ENCODE peak calls at places on chromosome 14, in seven cellular contexts. Z, Y, T, R, N, G and W are unnamed samples.

GRCh38 chr14:54455363-54455762 is 14.2 kb upstream of the CNIH1 start:
- DNase-seq in Z (no peak), Y (no peak), T (no peak), R (no peak), N (no peak), G (no peak), W (no peak)

GRCh38 chr14:68309631-68310030 is 483.2 kb downstream of the ZFP36L1 start:
- DNase-seq in Z (no peak), Y (no peak), T (no peak), R (no peak), N (no peak), G (no peak), W (no peak)

GRCh38 chr14:93903342-93904184 is 23.6 kb upstream of the FAM181A start:
- DNase-seq in Z (no peak), Y (peak), T (no peak), R (peak), N (no peak), G (no peak), W (no peak)

GRCh38 chr14:81454572-81455218 is 54.6 kb upstream of the STON2 start:
- DNase-seq in Z (no peak), Y (no peak), T (no peak), R (no peak), N (no peak), G (no peak), W (no peak)

GRCh38 chr14:69700609-69701008 is 66.3 kb upstream of the SRSF5 start:
- DNase-seq in Z (no peak), Y (no peak), T (no peak), R (no peak), N (no peak), G (no peak), W (no peak)

GRCh38 chr14:50775357-50775756 is 55.6 kb downstream of the NIN start:
- DNase-seq in Z (no peak), Y (no peak), T (no peak), R (no peak), N (peak), G (peak), W (no peak)

GRCh38 chr14:60648934-60649814 is at the start of gene SIX1:
- DNase-seq in Z (peak), Y (peak), T (peak), R (peak), N (peak), G (peak), W (peak)

GRCh38 chr14:78970677-78971076 is 800.5 kb downstream of the NRXN3 start:
- DNase-seq in Z (no peak), Y (no peak), T (no peak), R (no peak), N (no peak), G (no peak), W (no peak)

GRCh38 chr14:24430682-24431568 is 1.2 kb downstream of the KHNYN start:
- DNase-seq in Z (no peak), Y (no peak), T (peak), R (no peak), N (no peak), G (peak), W (no peak)

GRCh38 chr14:23172096-23172495 is 11.4 kb downstream of the SLC7A8 start:
- DNase-seq in Z (no peak), Y (no peak), T (no peak), R (no peak), N (no peak), G (no peak), W (no peak)

GRCh38 chr14:33287204-33287603 is 348.5 kb downstream of the NPAS3 start:
- DNase-seq in Z (no peak), Y (no peak), T (no peak), R (no peak), N (no peak), G (no peak), W (no peak)

GRCh38 chr14:77023001-77023996 is 5.2 kb downstream of the IRF2BPL start:
- DNase-seq in Z (peak), Y (no peak), T (no peak), R (no peak), N (no peak), G (no peak), W (no peak)

GRCh38 chr14:57533214-57533613 is 39.6 kb upstream of the CCDC198 start:
- DNase-seq in Z (no peak), Y (peak), T (peak), R (peak), N (no peak), G (no peak), W (no peak)

GRCh38 chr14:67541448-67542387 is 8.6 kb downstream of the PLEKHH1 start:
- DNase-seq in Z (no peak), Y (no peak), T (peak), R (peak), N (no peak), G (no peak), W (no peak)

GRCh38 chr14:51014625-51015024 is 70.3 kb upstream of the PYGL start:
- DNase-seq in Z (no peak), Y (no peak), T (no peak), R (no peak), N (no peak), G (no peak), W (no peak)

GRCh38 chr14:64639340-64639821 is 64.8 kb upstream of the PLEKHG3 start:
- DNase-seq in Z (no peak), Y (no peak), T (no peak), R (no peak), N (no peak), G (no peak), W (no peak)

GRCh38 chr14:69106451-69106850 is 46.5 kb downstream of the DCAF5 start:
- DNase-seq in Z (no peak), Y (no peak), T (no peak), R (no peak), N (no peak), G (no peak), W (no peak)

GRCh38 chr14:34872822-34873590 is 2.2 kb downstream of the BAZ1A start:
- DNase-seq in Z (no peak), Y (peak), T (peak), R (no peak), N (no peak), G (no peak), W (no peak)

GRCh38 chr14:95101736-95102677 is 55.3 kb downstream of the DICER1 start:
- DNase-seq in Z (no peak), Y (no peak), T (no peak), R (no peak), N (no peak), G (no peak), W (no peak)

GRCh38 chr14:61019537-61019936 is 38.5 kb downstream of the SLC38A6 start:
- DNase-seq in Z (no peak), Y (no peak), T (no peak), R (no peak), N (no peak), G (no peak), W (no peak)

GRCh38 chr14:94754391-94754942 is 15.4 kb downstream of the GSC start:
- DNase-seq in Z (no peak), Y (no peak), T (no peak), R (no peak), N (no peak), G (no peak), W (no peak)

GRCh38 chr14:91744068-91744480 is 12.2 kb upstream of the CATSPERB start:
- DNase-seq in Z (no peak), Y (no peak), T (no peak), R (no peak), N (no peak), G (no peak), W (no peak)

GRCh38 chr14:51653096-51653814 is 1.5 kb downstream of the FRMD6 start:
- DNase-seq in Z (no peak), Y (peak), T (peak), R (peak), N (peak), G (no peak), W (no peak)

GRCh38 chr14:33950320-33951182 is at the start of gene EGLN3:
- DNase-seq in Z (peak), Y (peak), T (peak), R (peak), N (peak), G (peak), W (peak)

GRCh38 chr14:90495357-90496276 is 98.8 kb downstream of the CALM1 start:
- DNase-seq in Z (no peak), Y (peak), T (peak), R (peak), N (no peak), G (peak), W (peak)

GRCh38 chr14:55450124-55450523 is 9.7 kb upstream of the TBPL2 start:
- DNase-seq in Z (no peak), Y (no peak), T (no peak), R (no peak), N (no peak), G (no peak), W (no peak)

GRCh38 chr14:36683083-36683724 is 21.5 kb downstream of the PAX9 start:
- DNase-seq in Z (no peak), Y (no peak), T (no peak), R (no peak), N (no peak), G (no peak), W (no peak)

GRCh38 chr14:35386673-35387125 is 17.9 kb downstream of the NFKBIA start:
- DNase-seq in Z (no peak), Y (no peak), T (no peak), R (no peak), N (no peak), G (no peak), W (no peak)

GRCh38 chr14:93959239-93960107 is 16.9 kb downstream of the ASB2 start:
- DNase-seq in Z (no peak), Y (peak), T (peak), R (peak), N (peak), G (peak), W (peak)

GRCh38 chr14:20460458-20461229 is 590 bp downstream of the PIP4P1 start:
- DNase-seq in Z (no peak), Y (no peak), T (no peak), R (no peak), N (no peak), G (no peak), W (peak)

GRCh38 chr14:52329678-52330376 is 15.7 kb downstream of the PTGER2 start:
- DNase-seq in Z (no peak), Y (no peak), T (no peak), R (no peak), N (no peak), G (no peak), W (no peak)

GRCh38 chr14:70020350-70021170 is 141.3 kb downstream of the SMOC1 start:
- DNase-seq in Z (no peak), Y (no peak), T (no peak), R (no peak), N (no peak), G (no peak), W (no peak)

GRCh38 chr14:95097385-95097784 is 59.9 kb downstream of the DICER1 start:
- DNase-seq in Z (no peak), Y (no peak), T (no peak), R (no peak), N (no peak), G (no peak), W (no peak)

DNA sequence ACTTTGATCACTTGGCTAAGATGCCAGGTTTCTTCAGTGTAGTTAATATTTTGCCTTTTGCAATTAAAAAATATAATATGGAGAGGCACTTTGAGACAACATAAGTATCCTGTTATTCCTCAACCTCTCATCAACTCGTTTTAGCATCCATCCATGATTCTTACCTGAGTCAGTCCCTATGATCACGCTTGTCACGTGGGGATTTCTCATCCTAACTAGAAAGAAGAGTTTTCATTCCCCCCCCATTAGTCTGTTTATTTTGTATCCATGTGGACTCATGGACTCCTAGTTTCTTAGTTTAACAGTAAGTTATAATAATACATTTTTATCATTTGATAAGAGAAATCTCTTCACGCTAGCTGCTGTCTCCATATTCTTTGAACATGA is 110.3 kb downstream of the SLC25A47 start:
- DNase-seq in Z (no peak), Y (no peak), T (no peak), R (no peak), N (no peak), G (no peak), W (no peak)
- TF ChIP-seq CTCF in Z (no peak), Y (no peak), T (no peak), R (no peak), N (no peak), G (no peak), W (no peak)

DNA sequence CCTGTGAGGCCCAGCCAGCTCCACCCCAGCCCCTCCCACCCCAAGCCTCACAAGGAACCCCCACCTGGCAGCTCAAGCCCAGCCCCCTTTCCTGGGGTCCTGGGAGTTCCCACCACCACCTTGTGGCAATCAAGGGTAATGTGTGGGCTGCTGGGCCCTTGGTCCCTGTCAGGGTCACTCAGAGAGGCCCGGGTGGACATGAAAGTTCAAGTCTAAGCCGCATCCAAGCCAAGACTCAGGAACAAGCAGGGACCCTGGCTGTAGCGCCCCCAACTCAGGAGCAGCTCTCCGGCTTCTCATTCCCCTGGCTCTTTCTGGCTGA is 106.4 kb upstream of the C14orf180 start:
- DNase-seq in Z (no peak), Y (no peak), T (no peak), R (no peak), N (no peak), G (no peak), W (no peak)
- TF ChIP-seq CTCF in Z (no peak), Y (no peak), T (no peak), R (no peak), N (no peak), G (no peak), W (no peak)

DNA sequence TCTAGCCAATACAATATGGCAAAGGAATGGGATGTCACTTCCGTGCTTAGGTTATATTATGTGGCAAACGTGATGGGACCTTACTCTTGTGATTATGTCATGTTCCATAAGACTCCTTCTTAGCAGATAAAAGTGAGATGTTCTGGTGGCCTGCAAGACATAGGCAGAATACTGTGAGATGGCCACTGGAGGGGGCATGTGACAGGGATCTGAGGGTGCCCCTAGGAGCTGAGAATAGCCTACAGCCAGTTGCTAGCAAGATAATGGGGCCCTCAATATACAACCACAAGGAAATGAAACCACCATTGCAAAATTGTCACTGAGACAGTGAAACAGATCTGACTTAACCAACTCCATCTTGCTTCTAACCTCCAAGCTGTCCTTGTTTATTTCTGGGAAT is 151.4 kb upstream of the SSTR1 start:
- DNase-seq in Z (no peak), Y (no peak), T (no peak), R (no peak), N (no peak), G (no peak), W (no peak)
- TF ChIP-seq CTCF in Z (no peak), Y (no peak), T (no peak), R (no peak), N (no peak), G (no peak), W (no peak)

DNA sequence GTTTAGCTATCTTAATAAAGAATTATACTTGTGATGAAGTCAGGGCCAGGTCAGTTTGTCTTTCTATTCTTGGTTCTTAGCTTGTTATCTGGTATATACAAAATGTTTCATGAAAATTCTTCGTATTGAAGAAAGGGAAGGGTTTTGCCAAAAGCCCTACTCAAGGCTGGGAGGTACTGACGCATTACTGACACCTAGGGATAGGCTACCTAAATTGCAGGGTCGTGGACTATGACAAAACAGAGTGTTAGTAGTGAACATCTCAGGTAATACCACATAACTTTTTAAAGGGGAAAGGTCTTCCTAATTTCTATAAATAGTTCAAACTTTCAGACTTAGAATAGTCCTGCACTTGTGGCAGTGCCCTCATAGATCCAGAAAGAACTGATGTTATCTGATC is 246.3 kb downstream of the RGS6 start:
- DNase-seq in Z (no peak), Y (no peak), T (no peak), R (no peak), N (no peak), G (no peak), W (no peak)
- TF ChIP-seq CTCF in Z (no peak), Y (no peak), T (no peak), R (no peak), N (no peak), G (no peak), W (no peak)

DNA sequence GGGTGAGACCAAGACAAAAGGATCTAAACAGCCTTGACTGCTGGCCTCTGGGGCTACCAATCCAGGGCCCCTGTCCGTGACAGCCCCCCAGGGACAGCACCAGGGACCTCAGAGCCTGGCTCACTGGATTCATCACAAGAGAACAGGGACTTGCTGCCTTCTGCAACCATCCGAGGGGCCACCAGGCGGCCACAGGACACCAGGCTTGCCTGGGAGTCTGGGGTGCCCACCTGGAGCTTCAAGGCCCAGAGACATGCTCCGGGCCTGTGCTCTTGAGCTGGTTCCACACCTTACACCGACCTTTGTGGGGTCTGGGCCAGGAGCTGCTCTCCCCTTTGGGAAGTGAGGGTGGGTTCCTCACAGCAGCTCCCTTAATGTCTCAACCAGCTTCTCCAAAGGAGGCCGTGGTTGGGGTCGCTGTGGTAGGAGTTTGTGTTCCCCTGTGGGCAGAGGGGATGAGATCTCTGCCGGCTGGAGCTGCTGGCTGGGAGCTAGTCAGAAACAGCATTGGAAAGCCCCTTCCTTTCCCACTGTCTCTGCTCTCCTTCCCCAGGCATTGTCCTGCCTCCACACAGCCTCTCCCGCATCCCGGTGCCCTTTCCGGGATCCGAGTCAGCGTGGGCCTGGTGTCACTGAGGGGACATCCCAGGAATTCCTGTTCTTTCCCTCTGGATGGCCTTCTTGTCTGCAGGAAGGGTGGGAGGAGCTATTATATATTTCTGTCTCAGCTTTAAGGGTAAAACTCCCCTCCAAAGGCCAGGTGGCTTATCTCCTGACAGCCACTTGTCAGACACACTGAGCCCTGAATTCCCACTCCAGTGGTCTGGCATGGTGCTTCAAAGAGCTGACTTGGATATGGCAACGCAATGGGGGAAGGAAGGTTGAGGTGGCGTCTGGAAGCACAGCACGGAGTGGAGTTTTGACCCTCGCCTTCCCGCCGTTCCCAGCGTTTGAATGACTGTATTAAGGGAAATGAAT is 5.1 kb upstream of the PAPLN start:
- DNase-seq in Z (no peak), Y (peak), T (peak), R (peak), N (no peak), G (no peak), W (no peak)
- TF ChIP-seq CTCF in Z (no peak), Y (peak), T (peak), R (peak), N (no peak), G (no peak), W (peak)

GRCh38 chr14:105375635-105376057 is 22.7 kb upstream of the TEX22 start:
- DNase-seq in Z (no peak), Y (no peak), T (no peak), R (no peak), N (no peak), G (no peak), W (no peak)

GRCh38 chr14:105378873-105379685 is 19.3 kb upstream of the TEX22 start:
- DNase-seq in Z (no peak), Y (no peak), T (no peak), R (no peak), N (no peak), G (no peak), W (no peak)

GRCh38 chr14:105378199-105378598 is 20.1 kb upstream of the TEX22 start:
- DNase-seq in Z (no peak), Y (no peak), T (no peak), R (no peak), N (no peak), G (no peak), W (no peak)

GRCh38 chr14:105377555-105378182 is 20.7 kb upstream of the TEX22 start:
- DNase-seq in Z (no peak), Y (no peak), T (no peak), R (no peak), N (no peak), G (no peak), W (no peak)

GRCh38 chr14:105376521-105377440 is 21.6 kb upstream of the TEX22 start:
- DNase-seq in Z (no peak), Y (no peak), T (no peak), R (no peak), N (no peak), G (no peak), W (no peak)
- TF ChIP-seq CTCF in Z (no peak), Y (no peak), T (no peak), R (no peak), N (no peak), G (no peak), W (no peak)

GRCh38 chr14:46663382-46663781 is 11.8 kb upstream of the RPL10L start:
- DNase-seq in Z (no peak), Y (no peak), T (no peak), R (no peak), N (no peak), G (no peak), W (no peak)

DNA sequence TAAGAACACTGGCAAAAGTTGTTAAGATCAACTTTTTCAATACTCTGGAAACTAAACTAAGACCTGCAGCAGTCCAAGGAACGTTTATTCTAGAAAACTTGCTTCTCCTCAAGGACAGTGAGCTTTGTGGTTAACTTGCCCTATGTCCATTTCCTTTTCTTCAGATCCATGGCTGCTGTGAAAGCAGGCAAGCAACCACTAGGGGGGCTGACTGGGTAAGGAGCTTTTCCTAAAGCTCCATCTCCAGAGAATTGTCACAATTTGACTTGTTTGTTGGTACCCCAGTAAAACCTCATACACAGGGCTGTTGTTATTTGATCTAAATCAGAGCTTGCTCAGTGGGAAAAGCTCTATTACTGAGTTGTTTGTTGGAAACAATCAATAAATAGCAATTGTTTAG is 10.1 kb upstream of the RPL10L start:
- DNase-seq in Z (no peak), Y (no peak), T (no peak), R (no peak), N (no peak), G (no peak), W (no peak)
- TF ChIP-seq CTCF in Z (no peak), Y (no peak), T (peak), R (peak), N (no peak), G (no peak), W (no peak)

GRCh38 chr14:104135121-104135903 is 3.1 kb upstream of the KIF26A start:
- DNase-seq in Z (no peak), Y (peak), T (no peak), R (peak), N (no peak), G (no peak), W (peak)
- TF ChIP-seq CTCF in Z (no peak), Y (peak), T (peak), R (peak), N (no peak), G (no peak), W (no peak)

GRCh38 chr14:66539034-66539433 is 31.1 kb downstream of the GPHN start:
- DNase-seq in Z (no peak), Y (no peak), T (peak), R (no peak), N (no peak), G (no peak), W (no peak)
- TF ChIP-seq CTCF in Z (no peak), Y (no peak), T (no peak), R (no peak), N (no peak), G (no peak), W (no peak)